ENCODE peak calls at places on chromosomes 16 and 17, in eight cellular contexts. U is activated effector memory CD4-positive, alpha-beta T cell treated with Interleukin-2 at 50 U/mL for 16 hours; X is iPS DF 6.9; Q is NCI-H2029 treated with DMSO at 0.1 percent for 48 hours; B is coronary artery; R is body of pancreas; E is stimulated activated effector memory CD8-positive, alpha-beta T cell treated with anti-CD3 and anti-CD28 coated beads, Interleukin-12 subunit alpha, Interleukin-12 subunit beta, amount 100 ng/mL, for 72 hours; Y is SK-MEL-5. K is an unnamed sample.

GRCh38 chr17:77566566-77566965 is 391.9 kb upstream of the TNRC6C start:
- DNase-seq in Y (no peak), X (no peak), Q (no peak), B (no peak), E (no peak), U (no peak), R (no peak), K (no peak)

GRCh38 chr16:28212532-28212873 is 738 bp upstream of the XPO6 start:
- DNase-seq in U (no peak), B (no peak), R (no peak), E (no peak), Y (no peak), Q (no peak), X (no peak), K (peak)

GRCh38 chr17:71304498-71305158 is 816.2 kb upstream of the SOX9 start:
- DNase-seq in E (no peak), U (no peak), R (no peak), B (no peak), Q (no peak), Y (peak), X (peak), K (no peak)

GRCh38 chr17:45394913-45395568 is 37.6 kb downstream of the ARHGAP27 start:
- DNase-seq in Q (peak), U (no peak), Y (peak), X (peak), R (peak), E (no peak), B (no peak), K (peak)

GRCh38 chr17:37592291-37592690 is 16.9 kb downstream of the SYNRG start:
- DNase-seq in B (no peak), X (no peak), U (no peak), E (no peak), R (no peak), Y (no peak), Q (no peak), K (no peak)

GRCh38 chr17:8151120-8151640 is 1.0 kb downstream of the PER1 start:
- DNase-seq in U (peak), R (peak), E (peak), Y (peak), B (peak), X (no peak), Q (no peak), K (peak)

GRCh38 chr16:86874141-86874540 is 295.8 kb downstream of the FOXL1 start:
- DNase-seq in R (no peak), Y (peak), X (no peak), B (no peak), U (no peak), Q (no peak), E (peak), K (no peak)

GRCh38 chr16:66247516-66248089 is 118.9 kb upstream of the CDH5 start:
- DNase-seq in Y (no peak), X (no peak), U (no peak), R (no peak), E (no peak), B (no peak), Q (no peak), K (no peak)

GRCh38 chr17:51079049-51079448 is 41.6 kb downstream of the SPAG9 start:
- DNase-seq in E (no peak), Y (no peak), B (no peak), U (no peak), X (no peak), R (no peak), Q (no peak), K (no peak)

GRCh38 chr17:82602986-82603385 is 45.3 kb downstream of the WDR45B start:
- DNase-seq in B (no peak), U (no peak), Y (no peak), X (no peak), Q (no peak), E (no peak), R (no peak), K (no peak)

GRCh38 chr16:22848451-22848850 is 34.5 kb downstream of the HS3ST2 start:
- DNase-seq in R (no peak), Q (no peak), X (no peak), B (no peak), U (no peak), E (no peak), Y (no peak), K (no peak)

GRCh38 chr16:87956169-87956770 is 5.0 kb downstream of the BANP start:
- DNase-seq in E (peak), R (no peak), X (no peak), Y (no peak), Q (no peak), U (peak), B (no peak), K (no peak)

K was measured in adrenal gland.